ENCODE peak calls at places on chromosomes 16 and 17, in five cellular contexts. X is C1 segment of cervical spinal cord; U is NCI-H1105 treated with DMSO at 0.1 percent for 48 hours; C is neural progenitor cell; T is activated naive CD4-positive, alpha-beta T cell. V is an unnamed sample.

GRCh38 chr17:60455378-60455777 is 33.1 kb downstream of the CHCT1 start:
- DNase-seq in U (no peak), X (no peak), C (no peak), T (no peak), V (no peak)

GRCh38 chr16:73339821-73340220 is 291.9 kb upstream of the ZFHX3 start:
- DNase-seq in U (no peak), T (no peak), X (no peak), C (no peak), V (no peak)

GRCh38 chr17:42203354-42203753 is 9.1 kb upstream of the GHDC start:
- DNase-seq in U (no peak), T (no peak), C (no peak), X (no peak), V (no peak)

GRCh38 chr17:31869797-31870568 is 10.9 kb upstream of the COPRS start:
- DNase-seq in C (no peak), U (no peak), X (no peak), T (no peak), V (no peak)

GRCh38 chr17:19338031-19338990 is 24.2 kb downstream of the B9D1 start:
- DNase-seq in T (peak), C (peak), U (peak), X (peak), V (peak)

GRCh38 chr17:2871720-2872119 is 75.5 kb downstream of the RAP1GAP2 start:
- DNase-seq in T (no peak), U (no peak), C (no peak), X (no peak), V (no peak)

GRCh38 chr17:9116311-9116820 is 95.1 kb downstream of the NTN1 start:
- DNase-seq in X (no peak), T (no peak), C (no peak), U (no peak), V (no peak)

GRCh38 chr17:56810286-56810781 is 23.4 kb downstream of the C17orf67 start:
- DNase-seq in C (no peak), U (no peak), X (no peak), T (no peak), V (no peak)

GRCh38 chr16:56121156-56121500 is 70.2 kb upstream of the GNAO1 start:
- DNase-seq in U (no peak), T (no peak), X (no peak), C (no peak), V (no peak)

GRCh38 chr17:69143683-69144231 is 2.1 kb upstream of the ABCA6 start:
- DNase-seq in C (no peak), U (no peak), T (no peak), X (no peak), V (no peak)

GRCh38 chr17:59963738-59964454 is 644 bp downstream of the RNFT1 start:
- DNase-seq in T (peak), X (peak), C (peak), U (peak), V (peak)

GRCh38 chr17:57264250-57264649 is 7.9 kb downstream of the MSI2 start:
- DNase-seq in T (no peak), U (no peak), C (no peak), X (no peak), V (no peak)

GRCh38 chr17:67441052-67441738 is 64.1 kb downstream of the PITPNC1 start:
- DNase-seq in T (peak), U (no peak), C (peak), X (no peak), V (no peak)

GRCh38 chr16:31874354-31875111 is 926 bp downstream of the ZNF267 start:
- DNase-seq in T (no peak), C (peak), U (peak), X (peak), V (peak)

V was measured in NCI-H1436.